ENCODE peak calls at places on chromosomes 1 and 21, in six cellular contexts. H is transverse colon, L is AG04450, D is coronary artery, W is gastrocnemius medialis, N is pancreas. T is an unnamed sample.

GRCh38 chr1:145849356-145850165 is 4.1 kb downstream of the NUDT17 start:
- DNase-seq in H (no peak), L (no peak), D (no peak), W (no peak), N (no peak), T (no peak)

GRCh38 chr21:43916691-43917514 is 51.9 kb downstream of the AGPAT3 start:
- DNase-seq in H (no peak), L (no peak), D (no peak), W (no peak), N (no peak), T (no peak)

GRCh38 chr1:37031871-37032270 is 2.4 kb downstream of the GRIK3 start:
- DNase-seq in H (no peak), L (no peak), D (no peak), W (no peak), N (no peak), T (no peak)

GRCh38 chr1:150688786-150689185 is 8.2 kb downstream of the GOLPH3L start:
- DNase-seq in H (no peak), L (no peak), D (no peak), W (no peak), N (no peak), T (no peak)

GRCh38 chr1:17665950-17666720 is 89.0 kb upstream of the ACTL8 start:
- DNase-seq in H (no peak), L (no peak), D (no peak), W (no peak), N (no peak), T (no peak)

GRCh38 chr1:212644866-212645556 is 36.5 kb downstream of the ATF3 start:
- DNase-seq in H (no peak), L (no peak), D (no peak), W (no peak), N (no peak), T (no peak)

GRCh38 chr21:26583737-26584136 is 10.7 kb upstream of the CYYR1 start:
- DNase-seq in H (no peak), L (no peak), D (no peak), W (no peak), N (no peak), T (no peak)

GRCh38 chr1:67716800-67717199 is 31.8 kb downstream of the GADD45A start:
- DNase-seq in H (peak; percentile 71), L (no peak), D (no peak), W (peak; percentile 52), N (no peak), T (no peak)

GRCh38 chr1:53625766-53626520 is 113.0 kb downstream of the GLIS1 start:
- DNase-seq in H (no peak), L (no peak), D (peak; percentile 71), W (no peak), N (no peak), T (no peak)

GRCh38 chr1:47651311-47652089 is 213.7 kb downstream of the FOXD2 start:
- DNase-seq in H (peak; percentile 59), L (no peak), D (peak; percentile 67), W (no peak), N (no peak), T (no peak)

GRCh38 chr21:35475768-35476167 is 426.7 kb upstream of the RUNX1 start:
- DNase-seq in H (no peak), L (no peak), D (no peak), W (no peak), N (no peak), T (no peak)

GRCh38 chr1:161739865-161740566 is 9.6 kb upstream of the DUSP12 start:
- DNase-seq in H (peak; percentile 30), L (no peak), D (no peak), W (peak; percentile 39), N (peak; percentile 26), T (no peak)

GRCh38 chr1:161736332-161736969 is 13.1 kb upstream of the DUSP12 start:
- DNase-seq in H (no peak), L (no peak), D (no peak), W (no peak), N (no peak), T (no peak)

GRCh38 chr1:161737625-161738024 is 12.0 kb upstream of the DUSP12 start:
- DNase-seq in H (no peak), L (no peak), D (no peak), W (no peak), N (no peak), T (no peak)

GRCh38 chr1:161740871-161741270 is 8.7 kb upstream of the DUSP12 start:
- DNase-seq in H (no peak), L (no peak), D (no peak), W (no peak), N (no peak), T (no peak)

GRCh38 chr1:161738627-161739287 is 10.8 kb upstream of the DUSP12 start:
- DNase-seq in H (peak; percentile 72), L (peak; percentile 55), D (no peak), W (peak; percentile 35), N (peak; percentile 37), T (peak; percentile 51)
- TF ChIP-seq CTCF in H (peak; percentile 21), L (peak; percentile 70), D (no peak), W (no peak), N (peak; percentile 11), T (peak; percentile 44)

GRCh38 chr1:187481581-187482148 is 652.9 kb downstream of the PLA2G4A start:
- DNase-seq in H (no peak), L (no peak), D (no peak), W (no peak), N (no peak), T (no peak)

GRCh38 chr1:187477103-187477502 is 648.4 kb downstream of the PLA2G4A start:
- DNase-seq in H (no peak), L (no peak), D (no peak), W (no peak), N (no peak), T (no peak)

GRCh38 chr1:187474266-187474665 is 645.5 kb downstream of the PLA2G4A start:
- DNase-seq in H (no peak), L (peak; percentile 24), D (no peak), W (no peak), N (no peak), T (no peak)

GRCh38 chr1:187471555-187471954 is 642.8 kb downstream of the PLA2G4A start:
- DNase-seq in H (no peak), L (no peak), D (no peak), W (no peak), N (no peak), T (no peak)

GRCh38 chr1:187476671-187477070 is 647.9 kb downstream of the PLA2G4A start:
- DNase-seq in H (no peak), L (no peak), D (no peak), W (no peak), N (no peak), T (no peak)
- TF ChIP-seq CTCF in H (no peak), L (peak; percentile 42), D (no peak), W (no peak), N (peak; percentile 13), T (no peak)

GRCh38 chr1:248884632-248885295 is 21.3 kb upstream of the PGBD2 start:
- DNase-seq in H (no peak), L (no peak), D (no peak), W (no peak), N (no peak), T (no peak)
- TF ChIP-seq CTCF in H (no peak), L (no peak), D (no peak), W (no peak), N (no peak), T (no peak)

GRCh38 chr1:193104906-193105820 is at the start of gene GLRX2:
- DNase-seq in H (peak; percentile 89), L (peak; percentile 52), D (peak; percentile 95), W (peak; percentile 88), N (peak; percentile 85), T (peak; percentile 90)
- TF ChIP-seq CTCF in H (no peak), L (no peak), D (no peak), W (peak; percentile 20), N (no peak), T (no peak)

GRCh38 chr1:183148599-183148998 is 37.5 kb upstream of the LAMC2 start:
- DNase-seq in H (no peak), L (peak; percentile 7), D (no peak), W (no peak), N (no peak), T (no peak)
- TF ChIP-seq CTCF in H (no peak), L (no peak), D (no peak), W (no peak), N (no peak), T (no peak)

DNA sequence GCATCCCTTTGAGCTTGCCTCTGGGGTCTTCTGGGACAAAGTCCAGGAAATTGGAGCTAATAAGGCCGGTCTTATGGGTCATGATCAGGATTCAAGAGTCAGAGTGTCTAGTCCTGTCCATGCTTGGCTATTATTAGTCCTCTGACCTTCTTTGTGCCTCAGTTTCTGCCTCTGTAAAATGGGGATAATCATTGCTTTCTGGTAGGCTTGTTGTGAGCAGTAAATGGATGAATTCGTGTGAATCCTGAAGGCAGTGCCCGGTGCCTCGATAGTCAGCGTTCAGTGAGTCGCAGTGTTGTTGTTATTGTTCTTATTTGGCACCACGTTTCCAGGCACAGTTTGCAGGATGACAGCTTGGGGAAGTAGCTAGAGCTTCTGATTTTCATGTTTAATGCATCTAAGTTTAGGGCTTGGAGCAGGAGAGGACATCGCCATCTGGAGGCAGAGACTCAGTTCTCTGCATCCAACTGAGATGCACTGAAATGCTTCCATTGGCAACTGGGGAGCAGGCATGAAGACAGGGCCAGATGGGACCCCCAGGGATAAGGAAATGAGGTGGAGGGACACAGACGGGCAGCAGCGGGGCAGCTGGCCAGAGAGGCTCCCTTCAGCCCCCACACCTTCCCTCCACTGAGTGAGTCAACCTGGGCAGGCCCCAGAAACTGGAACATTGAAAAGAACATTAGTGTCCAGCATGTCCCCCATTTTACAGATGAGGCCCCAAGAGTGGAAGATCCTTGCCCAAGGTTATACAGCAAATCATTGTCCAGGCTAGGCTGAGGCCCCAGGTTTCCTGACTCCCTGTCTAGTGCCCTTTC is 160.3 kb downstream of the PTPRU start:
- DNase-seq in H (no peak), L (no peak), D (no peak), W (no peak), N (no peak), T (no peak)
- TF ChIP-seq CTCF in H (no peak), L (peak; percentile 45), D (no peak), W (no peak), N (no peak), T (no peak)